ENCODE peak calls at places on chromosomes 2 and 18, in four cellular contexts. J is IMR-90, B is neuronal stem cell, V is mesendoderm. U is an unnamed sample.

GRCh38 chr2:227388537-227389011 is 825 bp upstream of the SCYGR1 start:
- DNase-seq in J (peak), B (no peak), V (no peak), U (peak)

GRCh38 chr2:97717618-97718005 is 4.2 kb downstream of the ZAP70 start:
- DNase-seq in J (no peak), B (no peak), V (no peak), U (no peak)

GRCh38 chr2:206518997-206519396 is 75.7 kb downstream of the ADAM23 start:
- DNase-seq in J (no peak), B (no peak), V (no peak), U (no peak)

GRCh38 chr18:55302337-55302833 is 285.6 kb downstream of the TCF4 start:
- DNase-seq in J (peak), B (no peak), V (peak), U (no peak)

GRCh38 chr2:9650119-9650821 is 19.5 kb upstream of the YWHAQ start:
- DNase-seq in J (no peak), B (no peak), V (no peak), U (no peak)

GRCh38 chr2:241795021-241795999 is 13.7 kb upstream of the NEU4 start:
- DNase-seq in J (no peak), B (no peak), V (no peak), U (no peak)

GRCh38 chr2:71746946-71747501 is 293.7 kb downstream of the DYSF start:
- DNase-seq in J (no peak), B (no peak), V (peak), U (peak)

GRCh38 chr2:52704251-52704650 is 1063.4 kb upstream of the CHAC2 start:
- DNase-seq in J (no peak), B (no peak), V (no peak), U (no peak)

GRCh38 chr2:176082885-176083731 is 654 bp downstream of the EVX2 start:
- DNase-seq in J (no peak), B (no peak), V (peak), U (no peak)

GRCh38 chr2:170461875-170462274 is 253.3 kb upstream of the SP5 start:
- DNase-seq in J (no peak), B (no peak), V (peak), U (no peak)

GRCh38 chr2:118971245-118972122 is 29.5 kb downstream of the MARCO start:
- DNase-seq in J (no peak), B (no peak), V (peak), U (peak)

GRCh38 chr18:30486856-30487255 is 555.7 kb downstream of the DSC3 start:
- DNase-seq in J (no peak), B (no peak), V (no peak), U (no peak)

GRCh38 chr2:241376808-241377207 is 20.7 kb downstream of the FARP2 start:
- DNase-seq in J (no peak), B (no peak), V (no peak), U (no peak)

GRCh38 chr18:37470986-37471385 is 94.6 kb downstream of the CELF4 start:
- DNase-seq in J (no peak), B (no peak), V (no peak), U (no peak)

GRCh38 chr2:75656563-75656962 is 10.0 kb downstream of the MRPL19 start:
- DNase-seq in J (no peak), B (no peak), V (no peak), U (no peak)

GRCh38 chr2:69083126-69083733 is 70.3 kb downstream of the ANTXR1 start:
- DNase-seq in J (peak), B (no peak), V (peak), U (peak)

GRCh38 chr18:48921305-48922202 is 29.2 kb downstream of the SMAD7 start:
- DNase-seq in J (no peak), B (no peak), V (no peak), U (no peak)
- H2AK5ac ChIP-seq in J (peak), B (peak), V (no peak), U (no peak)

DNA sequence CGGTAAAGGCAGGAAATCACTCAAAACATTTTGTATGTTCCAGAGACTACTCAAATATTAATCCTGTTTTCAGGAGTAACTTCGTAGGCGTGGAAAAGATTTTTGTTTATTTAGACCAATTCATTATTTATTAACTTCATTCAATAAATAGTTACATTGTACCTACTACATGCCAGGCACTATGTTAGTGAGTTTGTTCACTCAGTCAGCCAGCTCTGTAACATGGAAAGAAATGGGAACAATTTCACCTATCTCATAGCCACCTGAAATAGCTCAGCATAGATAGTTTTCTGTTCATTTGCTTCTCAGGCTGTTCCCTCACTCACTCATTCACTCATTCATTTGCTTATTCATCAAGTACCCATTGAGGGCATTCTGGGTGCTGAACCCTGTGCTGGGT is 34.6 kb downstream of the TTC39C start:
- DNase-seq in J (no peak), B (no peak), V (no peak), U (no peak)
- H3K23ac ChIP-seq in J (no peak), B (no peak), V (no peak), U (no peak)

DNA sequence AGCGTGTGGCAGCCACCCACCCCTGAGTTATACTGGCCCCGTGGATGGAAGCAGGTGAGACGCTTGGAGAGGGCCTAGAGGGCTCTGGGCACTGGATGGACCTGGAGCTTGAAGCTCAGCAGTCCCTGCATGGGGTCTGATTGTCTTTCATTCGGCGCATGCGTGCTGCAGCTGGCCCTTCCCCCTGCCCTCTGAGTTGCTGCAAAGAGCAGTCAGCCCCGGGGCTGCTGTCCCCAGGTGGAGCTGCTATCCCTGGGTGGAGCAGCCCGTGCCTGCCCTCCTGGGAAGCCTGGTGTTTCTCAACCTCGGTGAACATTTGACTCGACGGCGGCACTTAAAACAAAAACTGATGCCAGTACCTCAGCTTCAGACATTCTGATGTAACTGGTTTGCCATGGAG is 29.6 kb downstream of the IGFBP5 start:
- DNase-seq in J (no peak), B (peak), V (peak), U (no peak)
- H3K27ac ChIP-seq in J (no peak), B (peak), V (no peak), U (peak)

GRCh38 chr2:136004920-136005319 is 19.5 kb upstream of the DARS1 start:
- DNase-seq in J (no peak), B (no peak), V (no peak), U (no peak)
- H2AK5ac ChIP-seq in J (no peak), B (no peak), V (no peak), U (no peak)

GRCh38 chr18:46097853-46098615 is at the start of gene ATP5F1A:
- DNase-seq in J (peak), B (peak), V (peak), U (peak)

GRCh38 chr18:46095532-46095931 is 2.6 kb downstream of the ATP5F1A start:
- DNase-seq in J (no peak), B (no peak), V (no peak), U (no peak)

GRCh38 chr18:46096651-46097300 is 1.3 kb downstream of the ATP5F1A start:
- DNase-seq in J (no peak), B (no peak), V (peak), U (no peak)

GRCh38 chr18:46098616-46098933 is 479 bp upstream of the ATP5F1A start:
- DNase-seq in J (no peak), B (no peak), V (no peak), U (no peak)

GRCh38 chr18:46097378-46097852 is 681 bp downstream of the ATP5F1A start:
- DNase-seq in J (no peak), B (no peak), V (no peak), U (no peak)
- H3K23ac ChIP-seq in J (peak), B (no peak), V (peak), U (no peak)

GRCh38 chr18:13382990-13383821 is 164.6 kb downstream of the LDLRAD4 start:
- DNase-seq in J (no peak), B (no peak), V (no peak), U (no peak)
- H3K27ac ChIP-seq in J (no peak), B (no peak), V (no peak), U (no peak)

U was measured in trophoblast cell.